ENCODE peak calls at places on chromosome 14, in seven cellular contexts. F is WERI-Rb-1, J is ascending aorta, R is psoas muscle, P is lower lobe of right lung, K is K562, Q is AG04450. M is an unnamed sample.

GRCh38 chr14:60064491-60065072 is 27.1 kb upstream of the PCNX4 start:
- DNase-seq in J (no peak), P (no peak), R (no peak), Q (peak; percentile 3), F (no peak), K (no peak), M (no peak)

GRCh38 chr14:100434033-100434601 is 111.0 kb downstream of the SLC25A47 start:
- DNase-seq in Q (no peak), F (no peak), K (no peak), P (no peak), J (no peak), R (no peak), M (no peak)

GRCh38 chr14:34051966-34052657 is 101.2 kb upstream of the EGLN3 start:
- DNase-seq in P (no peak), F (no peak), K (no peak), Q (no peak), J (no peak), R (peak; percentile 24), M (no peak)

GRCh38 chr14:68712703-68713370 is 80.0 kb downstream of the ZFP36L1 start:
- DNase-seq in K (no peak), P (no peak), F (no peak), J (no peak), Q (no peak), R (no peak), M (peak; percentile 14)

GRCh38 chr14:86388216-86388615 is 858.3 kb downstream of the FLRT2 start:
- DNase-seq in F (no peak), P (no peak), K (no peak), R (no peak), Q (no peak), J (no peak), M (no peak)

GRCh38 chr14:52877628-52878027 is 73.2 kb downstream of the FERMT2 start:
- DNase-seq in F (no peak), J (no peak), K (no peak), R (no peak), P (no peak), Q (no peak), M (no peak)

GRCh38 chr14:36316131-36316530 is 4.3 kb downstream of the MBIP start:
- DNase-seq in J (no peak), F (no peak), Q (no peak), P (no peak), K (no peak), R (no peak), M (no peak)

GRCh38 chr14:24690492-24690891 is 56.5 kb upstream of the GZMB start:
- DNase-seq in R (no peak), P (no peak), J (no peak), F (no peak), Q (no peak), K (peak; percentile 13), M (peak; percentile 77)

GRCh38 chr14:104237651-104238423 is 99.5 kb downstream of the KIF26A start:
- DNase-seq in P (no peak), F (no peak), K (no peak), Q (no peak), J (no peak), R (no peak), M (peak; percentile 18)

GRCh38 chr14:60488175-60488574 is 2.3 kb upstream of the C14orf39 start:
- DNase-seq in Q (no peak), J (no peak), R (no peak), K (no peak), P (no peak), F (no peak), M (no peak)

GRCh38 chr14:37673439-37673838 is 78.0 kb downstream of the TTC6 start:
- DNase-seq in P (no peak), K (no peak), R (no peak), J (no peak), Q (no peak), F (no peak), M (no peak)

GRCh38 chr14:91402278-91403068 is 15.1 kb downstream of the CCDC88C start:
- DNase-seq in R (no peak), J (no peak), P (peak; percentile 47), F (no peak), Q (no peak), K (peak; percentile 59), M (no peak)

GRCh38 chr14:35492569-35493014 is 41.4 kb upstream of the INSM2 start:
- DNase-seq in K (no peak), R (no peak), F (no peak), P (no peak), Q (no peak), J (no peak), M (no peak)

GRCh38 chr14:63764103-63764502 is 36.2 kb upstream of the SGPP1 start:
- DNase-seq in F (no peak), Q (peak; percentile 24), R (no peak), K (no peak), P (no peak), J (no peak), M (no peak)

GRCh38 chr14:75723716-75724115 is 62.7 kb downstream of the TTLL5 start:
- DNase-seq in J (no peak), P (no peak), K (no peak), R (no peak), F (no peak), Q (no peak), M (no peak)

GRCh38 chr14:100899841-100900771 is 3.4 kb downstream of the RTL1 start:
- DNase-seq in Q (no peak), K (peak; percentile 20), J (no peak), P (peak; percentile 14), F (no peak), R (no peak), M (peak; percentile 51)

GRCh38 chr14:52395728-52396127 is 81.6 kb downstream of the PTGER2 start:
- DNase-seq in R (no peak), P (no peak), Q (no peak), K (no peak), J (no peak), F (no peak), M (no peak)

GRCh38 chr14:81211844-81212243 is 8.9 kb downstream of the GTF2A1 start:
- DNase-seq in J (no peak), F (peak; percentile 11), P (no peak), K (no peak), R (peak; percentile 35), Q (no peak), M (no peak)

GRCh38 chr14:67557118-67557517 is 24.0 kb downstream of the PLEKHH1 start:
- DNase-seq in F (no peak), J (no peak), P (no peak), K (no peak), Q (no peak), R (no peak), M (no peak)
- H3K27ac ChIP-seq in F (no peak overlapping the region), J (no peak overlapping the region), P (no peak overlapping the region), K (no peak overlapping the region), Q (no peak overlapping the region), R (no peak overlapping the region), M (no peak overlapping the region)

DNA sequence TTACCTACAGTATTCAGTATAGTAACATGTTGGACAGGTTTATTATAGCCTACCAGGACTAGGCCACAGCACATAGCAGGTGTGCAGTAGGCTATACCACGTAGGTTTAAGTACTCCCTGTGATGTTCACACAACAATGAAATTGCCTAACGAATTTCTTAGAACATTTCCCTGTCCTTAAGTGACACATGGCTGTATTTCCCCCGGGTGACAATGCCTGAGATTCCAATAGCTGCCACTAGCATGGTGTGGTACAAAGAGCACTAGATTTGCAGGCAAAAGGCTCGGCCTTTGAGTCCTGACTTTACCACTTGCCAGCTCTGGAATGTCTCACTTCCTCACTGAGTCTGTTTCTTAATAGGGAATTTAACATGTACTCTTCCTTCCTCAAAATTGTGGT is 19.7 kb downstream of the PTPN21 start:
- DNase-seq in Q (no peak), R (no peak), K (peak; percentile 9), J (no peak), P (no peak), F (no peak), M (no peak)
- H3K27ac ChIP-seq in Q (no peak overlapping the region), R (no peak overlapping the region), K (no peak overlapping the region), J (no peak overlapping the region), P (no peak overlapping the region), F (no peak overlapping the region), M (no peak overlapping the region)

DNA sequence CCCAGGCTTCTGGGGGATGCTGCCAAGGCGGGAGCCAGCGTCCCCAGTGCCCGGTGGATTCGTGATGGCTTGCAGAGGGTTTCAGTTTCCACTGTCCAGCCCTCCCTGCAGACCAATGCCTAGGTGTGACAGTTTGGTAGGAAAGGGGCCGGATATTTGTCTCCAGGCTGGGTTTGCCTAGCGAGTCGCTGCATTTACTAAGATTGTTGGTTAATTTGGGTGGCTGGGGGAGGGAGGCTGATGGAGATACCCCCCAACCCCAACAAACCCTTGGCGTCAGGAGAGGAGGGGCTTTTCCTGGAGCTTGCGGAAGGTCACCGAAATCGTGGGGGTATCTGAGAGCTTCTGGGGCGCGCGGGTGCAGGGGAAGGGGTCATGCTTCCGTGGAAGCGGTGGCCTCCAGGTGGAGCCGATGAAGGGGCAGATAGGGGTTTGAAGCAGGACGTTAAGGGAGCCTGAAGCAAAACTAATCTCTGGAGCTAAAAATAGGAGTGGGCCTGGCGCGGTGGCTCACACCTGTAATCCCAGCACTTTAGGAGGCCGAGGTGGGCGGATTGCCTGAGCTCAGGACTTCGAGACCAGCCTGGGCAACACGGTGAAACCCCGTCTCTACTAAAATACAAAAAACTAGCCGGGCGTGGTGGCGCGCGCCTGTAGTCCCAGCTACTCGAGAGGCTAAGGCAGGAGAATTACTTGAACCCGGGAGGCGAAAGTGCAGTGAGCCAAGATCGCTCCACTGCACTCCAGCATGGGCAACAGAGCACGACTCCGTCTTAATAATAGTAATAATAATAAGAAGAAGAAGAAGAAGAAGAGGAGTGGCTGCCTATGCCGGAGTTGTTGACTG is 1.1 kb upstream of the CDC42BPB start:
- DNase-seq in Q (no peak), K (no peak), P (no peak), R (no peak), F (no peak), J (no peak), M (no peak)
- H3K27ac ChIP-seq in Q (no peak overlapping the region), K (no peak overlapping the region), P (peak overlapping the region; percentile 86), R (peak overlapping the region; percentile 86), F (peak overlapping the region; percentile 68), J (peak overlapping the region; percentile 80), M (no peak overlapping the region)

GRCh38 chr14:74400328-74400727 is 25.7 kb downstream of the SYNDIG1L start:
- DNase-seq in F (peak; percentile 26), K (peak; percentile 20), Q (no peak), P (no peak), J (no peak), R (no peak), M (peak; percentile 71)

GRCh38 chr14:74401504-74402241 is 24.3 kb downstream of the SYNDIG1L start:
- DNase-seq in P (no peak), F (peak; percentile 38), Q (no peak), J (no peak), K (peak; percentile 14), R (peak; percentile 33), M (peak; percentile 85)

GRCh38 chr14:74402264-74403251 is 23.5 kb downstream of the SYNDIG1L start:
- DNase-seq in R (no peak), Q (no peak), P (peak; percentile 34), K (no peak), F (no peak), J (no peak), M (no peak)

GRCh38 chr14:74403619-74404417 is 22.2 kb downstream of the SYNDIG1L start:
- DNase-seq in P (peak; percentile 32), F (no peak), Q (no peak), J (no peak), K (no peak), R (no peak), M (no peak)

DNA sequence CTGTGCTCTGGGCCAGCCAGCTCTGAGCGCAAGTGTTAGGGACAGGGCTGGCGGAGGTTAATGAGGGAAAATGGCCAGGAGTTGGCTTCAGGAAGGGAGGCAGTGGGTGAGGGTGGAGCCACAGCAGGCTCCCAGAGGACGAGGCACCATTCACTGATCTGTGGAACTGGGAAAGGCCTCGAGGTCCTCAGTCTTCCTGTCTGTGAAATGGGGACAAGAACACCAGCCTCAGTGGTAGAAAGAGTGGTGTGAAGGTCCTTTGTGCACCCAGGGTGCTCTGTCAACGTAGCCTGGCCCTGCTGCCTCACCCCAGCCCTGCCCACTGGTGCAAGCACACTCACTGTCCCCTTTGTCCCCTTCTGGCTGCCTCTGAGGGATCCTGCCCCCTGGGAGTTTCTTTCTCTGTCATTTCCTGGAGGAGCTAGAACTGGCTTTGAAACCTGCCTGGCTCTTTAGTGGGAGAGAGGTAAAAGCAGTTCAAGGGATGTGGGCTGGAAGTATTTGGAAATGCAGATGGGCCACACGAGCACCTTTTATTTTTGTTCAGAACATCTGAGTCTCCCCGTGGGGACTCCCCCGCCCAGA is 25.0 kb downstream of the SYNDIG1L start:
- DNase-seq in F (no peak), Q (no peak), J (no peak), R (no peak), K (no peak), P (no peak), M (no peak)
- H3K27ac ChIP-seq in F (no peak overlapping the region), Q (no peak overlapping the region), J (no peak overlapping the region), R (no peak overlapping the region), K (no peak overlapping the region), P (peak overlapping the region; percentile 11), M (no peak overlapping the region)

M was measured in H9.